ENCODE peak calls at places on chromosomes 11 and 22, in five cellular contexts. C, N, T, S and X are unnamed samples.

GRCh38 chr11:65429069-65429681 is 6.6 kb downstream of the NEAT1 start:
- DNase-seq in C (peak), N (peak), T (peak), S (peak), X (no peak)

GRCh38 chr11:112195906-112196305 is 20.6 kb downstream of the BCO2 start:
- DNase-seq in C (peak), N (no peak), T (no peak), S (no peak), X (no peak)

GRCh38 chr22:45285431-45286058 is 796 bp downstream of the UPK3A start:
- DNase-seq in C (no peak), N (no peak), T (no peak), S (no peak), X (no peak)

GRCh38 chr22:39745789-39746188 is 147.8 kb downstream of the ENTHD1 start:
- DNase-seq in C (no peak), N (no peak), T (no peak), S (no peak), X (no peak)

GRCh38 chr11:116931206-116931953 is 94.0 kb upstream of the APOA1 start:
- DNase-seq in C (peak), N (peak), T (peak), S (no peak), X (no peak)

GRCh38 chr11:122642472-122642922 is 13.0 kb upstream of the UBASH3B start:
- DNase-seq in C (peak), N (peak), T (peak), S (no peak), X (no peak)

GRCh38 chr11:120719348-120719747 is 207.8 kb downstream of the GRIK4 start:
- DNase-seq in C (no peak), N (peak), T (no peak), S (no peak), X (no peak)

GRCh38 chr22:38270091-38270972 is 2.5 kb downstream of the TMEM184B start:
- DNase-seq in C (peak), N (peak), T (no peak), S (no peak), X (no peak)

GRCh38 chr11:370087-370941 is 1.0 kb downstream of the B4GALNT4 start:
- DNase-seq in C (no peak), N (no peak), T (no peak), S (no peak), X (no peak)

GRCh38 chr11:29527391-29527936 is 489.4 kb downstream of the KCNA4 start:
- DNase-seq in C (peak), N (peak), T (peak), S (no peak), X (no peak)

GRCh38 chr11:1507381-1508140 is 21.0 kb upstream of the MOB2 start:
- DNase-seq in C (no peak), N (no peak), T (no peak), S (no peak), X (no peak)

GRCh38 chr11:72738199-72739141 is 13.7 kb downstream of the ARAP1 start:
- DNase-seq in C (peak), N (peak), T (peak), S (peak), X (no peak)

GRCh38 chr11:100297516-100297915 is 389.6 kb upstream of the ARHGAP42 start:
- DNase-seq in C (no peak), N (no peak), T (no peak), S (no peak), X (no peak)

GRCh38 chr22:27107824-27108223 is 450.4 kb downstream of the MIAT start:
- DNase-seq in C (peak), N (peak), T (peak), S (peak), X (peak)

GRCh38 chr11:48006301-48006992 is 26.1 kb downstream of the PTPRJ start:
- DNase-seq in C (peak), N (peak), T (peak), S (no peak), X (no peak)

GRCh38 chr11:76656087-76656531 is 14.4 kb downstream of the LRRC32 start:
- DNase-seq in C (no peak), N (no peak), T (no peak), S (peak), X (no peak)

GRCh38 chr22:49561976-49562375 is 265.7 kb downstream of the BRD1 start:
- DNase-seq in C (no peak), N (no peak), T (no peak), S (no peak), X (no peak)

GRCh38 chr11:74731301-74732094 is at the start of gene CHRDL2:
- DNase-seq in C (peak), N (peak), T (no peak), S (no peak), X (no peak)

GRCh38 chr11:504053-504993 is 2.7 kb downstream of the RNH1 start:
- DNase-seq in C (peak), N (no peak), T (peak), S (no peak), X (no peak)

GRCh38 chr11:70630816-70631623 is 232.7 kb downstream of the CTTN start:
- DNase-seq in C (no peak), N (no peak), T (no peak), S (no peak), X (no peak)

GRCh38 chr11:12377824-12378593 is 638 bp downstream of the PARVA start:
- DNase-seq in C (peak), N (peak), T (peak), S (peak), X (peak)

GRCh38 chr11:84817998-84818397 is 809.1 kb downstream of the DLG2 start:
- DNase-seq in C (peak), N (peak), T (peak), S (no peak), X (no peak)

GRCh38 chr11:7936615-7937014 is 4.9 kb downstream of the OR10A3 start:
- DNase-seq in C (no peak), N (no peak), T (no peak), S (no peak), X (no peak)

GRCh38 chr11:66020618-66021357 is 5.5 kb downstream of the CATSPER1 start:
- DNase-seq in C (peak), N (peak), T (peak), S (no peak), X (no peak)

GRCh38 chr11:76823481-76824028 is 37.2 kb upstream of the ACER3 start:
- DNase-seq in C (peak), N (peak), T (no peak), S (no peak), X (peak)

GRCh38 chr11:2077061-2077802 is 62.0 kb downstream of the IGF2 start:
- DNase-seq in C (peak), N (peak), T (peak), S (no peak), X (no peak)

GRCh38 chr22:39348909-39349505 is 784 bp upstream of the SYNGR1 start:
- DNase-seq in C (no peak), N (no peak), T (no peak), S (no peak), X (no peak)

GRCh38 chr11:420911-421321 is 6.1 kb upstream of the SIGIRR start:
- DNase-seq in C (no peak), N (no peak), T (no peak), S (no peak), X (no peak)

GRCh38 chr11:114073506-114074381 is 14.2 kb downstream of the ZBTB16 start:
- DNase-seq in C (no peak), N (no peak), T (no peak), S (peak), X (no peak)

GRCh38 chr22:30002861-30003489 is 77.3 kb upstream of the HORMAD2 start:
- DNase-seq in C (no peak), N (no peak), T (no peak), S (no peak), X (no peak)

GRCh38 chr22:33923660-33924246 is 3.5 kb upstream of the LARGE1 start:
- DNase-seq in C (peak), N (peak), T (peak), S (peak), X (peak)

GRCh38 chr11:130062030-130062429 is 7.7 kb upstream of the APLP2 start:
- DNase-seq in C (no peak), N (no peak), T (no peak), S (no peak), X (no peak)

GRCh38 chr11:89503422-89503821 is 12.2 kb upstream of the NOX4 start:
- DNase-seq in C (no peak), N (no peak), T (no peak), S (no peak), X (no peak)

GRCh38 chr22:48968201-48968959 is 859.3 kb downstream of the BRD1 start:
- DNase-seq in C (no peak), N (no peak), T (no peak), S (no peak), X (no peak)

GRCh38 chr11:57306941-57307598 is 17.7 kb downstream of the TNKS1BP1 start:
- DNase-seq in C (no peak), N (no peak), T (no peak), S (no peak), X (no peak)

DNA sequence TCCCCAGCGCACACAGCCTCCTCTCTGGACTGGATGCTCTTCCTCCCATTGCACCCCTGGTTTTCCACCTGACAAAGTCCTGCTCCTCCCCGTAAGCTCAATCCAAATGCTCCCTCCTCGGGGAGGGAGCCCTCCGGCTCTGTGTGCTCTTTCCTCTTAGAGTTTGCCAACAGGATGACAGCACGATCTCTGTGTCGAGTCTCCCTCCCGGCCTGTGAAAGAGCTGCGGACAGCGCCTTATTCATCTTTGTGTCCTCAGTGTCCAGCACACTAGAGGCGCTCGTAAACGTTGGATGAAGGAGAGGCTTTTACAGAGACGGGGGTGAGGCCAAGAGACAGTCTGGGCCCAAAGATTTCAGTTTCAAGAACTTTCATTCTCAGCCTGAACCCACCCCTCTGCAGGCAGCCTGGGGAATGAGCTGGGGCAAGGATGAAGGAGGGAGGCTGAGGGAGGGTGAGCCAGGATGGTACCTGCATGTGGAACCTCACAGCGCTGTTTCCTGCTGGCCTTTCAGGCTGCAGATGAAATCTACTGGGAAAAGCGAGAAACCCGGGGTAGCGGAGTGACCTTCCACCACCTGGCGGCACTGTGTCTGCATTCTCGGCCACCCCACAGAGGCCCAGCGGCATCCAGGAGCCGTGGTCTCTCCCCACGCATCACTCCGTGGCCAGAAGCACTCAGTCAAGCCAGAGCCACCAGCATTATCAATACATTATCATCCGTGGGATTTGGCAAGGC is 8.5 kb upstream of the TMPRSS4 start:
- DNase-seq in C (no peak), N (no peak), T (no peak), S (no peak), X (no peak)
- TF ChIP-seq CTCF in C (no peak), N (no peak), T (no peak), S (no peak), X (no peak)

DNA sequence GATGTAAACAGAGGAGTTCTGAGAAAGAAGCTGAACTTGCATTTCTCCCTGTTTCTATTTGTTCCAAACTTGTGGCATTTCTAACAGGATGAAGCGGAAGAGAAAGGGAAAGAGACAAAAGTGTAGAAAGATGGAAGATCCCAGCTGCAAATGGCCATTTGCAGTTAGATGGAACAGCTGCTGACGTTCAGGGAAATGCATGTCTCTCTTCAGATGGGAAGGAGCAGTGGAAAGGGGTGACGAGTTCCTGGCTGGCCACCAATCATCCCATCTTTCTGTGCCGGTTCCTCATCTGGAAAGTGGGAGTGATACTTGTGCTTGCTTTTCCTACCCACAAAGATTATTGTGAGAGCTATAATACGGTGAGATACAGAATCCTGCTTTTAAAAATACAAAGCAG is 1.3 kb upstream of the TIMP3 start:
- DNase-seq in C (no peak), N (no peak), T (peak), S (peak), X (no peak)
- H3K4me3 ChIP-seq in C (no peak), N (no peak), T (no peak), S (no peak), X (no peak)

GRCh38 chr11:119685073-119685746 is 43.8 kb downstream of the NECTIN1 start:
- DNase-seq in C (no peak), N (no peak), T (no peak), S (no peak), X (no peak)
- TF ChIP-seq CTCF in C (no peak), N (no peak), T (no peak), S (no peak), X (no peak)

GRCh38 chr22:22487869-22488597 is 20.5 kb downstream of the ZNF280B start:
- DNase-seq in C (no peak), N (no peak), T (no peak), S (no peak), X (no peak)
- H3K4me3 ChIP-seq in C (no peak), N (no peak), T (no peak), S (no peak), X (no peak)

GRCh38 chr11:79119491-79120284 is 321.1 kb downstream of the TENM4 start:
- DNase-seq in C (no peak), N (no peak), T (no peak), S (no peak), X (no peak)

GRCh38 chr11:79121351-79121750 is 319.5 kb downstream of the TENM4 start:
- DNase-seq in C (no peak), N (peak), T (no peak), S (no peak), X (no peak)

GRCh38 chr11:79116600-79116999 is 324.2 kb downstream of the TENM4 start:
- DNase-seq in C (no peak), N (no peak), T (no peak), S (no peak), X (no peak)

GRCh38 chr11:79113099-79113498 is 327.7 kb downstream of the TENM4 start:
- DNase-seq in C (no peak), N (no peak), T (peak), S (no peak), X (no peak)

DNA sequence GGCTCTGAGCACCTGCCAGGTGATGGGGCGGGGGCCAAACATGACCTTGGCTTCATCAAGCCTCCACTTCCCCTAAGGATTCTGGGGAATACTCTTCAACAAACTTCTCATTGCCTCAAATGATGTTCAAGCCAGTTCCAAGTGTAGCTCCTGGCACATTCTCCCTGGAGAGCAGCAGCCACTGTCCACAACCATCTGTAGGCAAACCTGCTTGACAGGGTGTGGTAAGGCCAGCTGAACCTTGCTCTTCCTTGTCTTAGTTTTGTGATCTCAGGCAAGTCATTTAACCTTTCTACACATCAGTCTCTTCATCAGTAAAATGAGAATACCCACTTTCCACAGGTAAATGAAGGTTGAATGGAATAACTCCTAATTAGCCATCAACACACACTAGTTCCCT is 323.3 kb downstream of the TENM4 start:
- DNase-seq in C (no peak), N (no peak), T (no peak), S (no peak), X (no peak)
- TF ChIP-seq CTCF in C (no peak), N (no peak), T (no peak), S (no peak), X (no peak)

GRCh38 chr11:96335389-96335788 is 7.6 kb downstream of the MAML2 start:
- DNase-seq in C (no peak), N (peak), T (peak), S (no peak), X (no peak)

GRCh38 chr11:96339704-96340554 is 3.1 kb downstream of the MAML2 start:
- DNase-seq in C (peak), N (peak), T (peak), S (no peak), X (no peak)

GRCh38 chr11:96340555-96340885 is 2.5 kb downstream of the MAML2 start:
- DNase-seq in C (peak), N (peak), T (peak), S (no peak), X (no peak)

GRCh38 chr11:96338910-96339703 is 3.9 kb downstream of the MAML2 start:
- DNase-seq in C (peak), N (peak), T (peak), S (peak), X (no peak)

DNA sequence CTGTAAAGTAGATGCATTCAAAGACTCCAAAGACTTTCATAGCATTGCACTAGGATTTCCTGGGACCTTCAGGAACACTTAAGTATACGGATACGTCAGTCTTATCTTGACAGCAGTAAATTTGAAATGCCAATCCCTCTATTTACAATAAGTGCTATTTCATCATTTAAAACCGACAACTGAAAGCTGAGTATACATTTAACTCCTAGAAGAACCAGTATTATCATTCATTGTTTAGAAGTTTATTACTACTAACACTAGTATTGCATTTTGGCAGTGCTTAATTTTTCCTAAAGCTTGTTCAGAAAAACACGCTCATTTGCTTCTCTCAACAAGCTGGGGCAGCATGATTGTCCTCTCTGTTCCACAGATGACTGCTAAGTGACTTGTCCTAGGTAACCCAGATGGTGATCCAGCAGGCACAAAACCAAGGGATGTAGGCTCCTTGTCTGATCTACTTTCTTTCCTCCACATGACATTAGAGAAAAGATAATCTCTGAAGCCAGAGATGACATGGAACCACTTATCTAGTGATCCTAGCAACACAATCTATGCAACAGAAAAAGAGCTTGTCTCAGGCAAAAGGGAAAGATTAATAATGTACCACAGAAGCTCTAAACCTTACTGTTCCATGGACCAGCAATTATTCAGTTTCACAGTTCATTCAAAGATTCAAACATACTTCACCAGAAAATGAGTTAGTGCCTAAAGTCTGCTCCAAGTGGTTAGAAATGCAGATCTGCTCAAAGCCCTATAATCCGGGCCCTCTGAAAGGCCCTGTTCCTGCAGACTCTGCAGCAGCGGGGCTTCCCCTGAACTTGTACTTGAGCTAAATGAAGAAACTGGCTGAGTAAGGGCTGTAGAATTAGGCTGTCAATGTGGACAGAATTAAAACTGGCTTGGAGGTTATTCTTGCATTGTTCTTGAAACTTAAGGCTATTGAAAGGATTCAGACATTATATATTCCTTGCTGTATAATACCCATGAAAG is 5.2 kb downstream of the MAML2 start:
- DNase-seq in C (peak), N (peak), T (peak), S (no peak), X (no peak)
- H3K4me3 ChIP-seq in C (peak), N (no peak), T (peak), S (no peak), X (peak)

DNA sequence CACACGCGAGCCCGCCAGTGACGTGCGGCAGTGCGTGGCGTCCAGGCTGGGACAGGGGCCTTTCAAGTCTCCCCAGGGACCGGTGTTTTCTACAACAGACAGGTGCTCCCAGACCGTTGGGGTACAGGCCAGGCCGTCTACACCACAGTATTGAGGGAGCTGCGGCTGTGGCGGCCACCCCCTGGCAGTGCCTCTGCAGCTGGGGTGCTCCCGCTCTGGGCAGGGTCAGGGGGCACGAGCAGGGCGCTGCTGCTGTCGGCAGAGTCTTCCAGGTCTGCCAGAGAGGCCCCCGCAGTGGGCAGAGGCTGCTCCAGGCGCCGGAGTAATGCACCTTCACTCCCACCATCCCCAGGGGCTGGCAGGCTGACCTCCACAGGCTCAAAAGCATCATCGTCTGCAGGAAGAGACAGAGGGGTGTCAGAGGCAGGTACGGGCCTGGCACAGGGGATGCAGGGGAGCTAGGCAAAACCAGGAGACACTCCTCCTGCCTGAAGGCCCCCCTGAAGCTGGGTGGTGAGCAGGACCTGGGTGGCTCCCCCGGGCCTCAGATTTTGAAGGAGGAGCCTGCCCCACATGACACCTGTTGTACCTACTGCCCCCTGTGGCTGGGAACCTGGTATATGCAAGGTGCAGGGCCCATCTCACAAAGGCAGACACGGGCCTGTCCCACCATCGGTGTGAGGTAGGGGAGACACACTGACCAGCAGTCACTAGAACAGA is 83.3 kb downstream of the DGCR2 start:
- DNase-seq in C (no peak), N (no peak), T (no peak), S (peak), X (no peak)
- TF ChIP-seq CTCF in C (no peak), N (no peak), T (no peak), S (no peak), X (no peak)

GRCh38 chr11:68270334-68271022 is 1.3 kb downstream of the C11orf24 start:
- DNase-seq in C (no peak), N (no peak), T (no peak), S (no peak), X (no peak)
- H3K4me3 ChIP-seq in C (peak), N (peak), T (peak), S (peak), X (peak)